ENCODE peak calls at places on chromosomes 2 and 18, in seven cellular contexts. Z is H1, X is hepatocyte, I is A549, N is HCT116, S is heart left ventricle, R is small intestine. V is an unnamed sample. For H3K4me1 and H3K9me3, the result is how much of the 10 kb centered on the place peaks cover.

GRCh38 chr2:191569025-191569424 is 108.9 kb upstream of the NABP1 start:
- DNase-seq in Z (no peak), X (no peak), I (no peak), N (no peak), S (no peak), R (no peak), V (no peak)

GRCh38 chr18:26911840-26912239 is 46.3 kb upstream of the AQP4 start:
- DNase-seq in Z (no peak), X (no peak), I (no peak), N (no peak), S (no peak), R (no peak), V (no peak)

GRCh38 chr2:161415041-161415440 is 1.1 kb upstream of the TBR1 start:
- DNase-seq in Z (no peak), X (no peak), I (no peak), N (no peak), S (no peak), R (no peak), V (no peak)

GRCh38 chr18:46155652-46156051 is 51.5 kb downstream of the HAUS1 start:
- DNase-seq in Z (no peak), X (no peak), I (no peak), N (no peak), S (no peak), R (peak), V (no peak)

GRCh38 chr2:177606636-177607035 is 214.1 kb downstream of the AGPS start:
- DNase-seq in Z (no peak), X (no peak), I (no peak), N (no peak), S (no peak), R (no peak), V (no peak)

GRCh38 chr2:82027901-82028570 is 1723.5 kb upstream of the LRRTM1 start:
- DNase-seq in Z (no peak), X (no peak), I (no peak), N (no peak), S (no peak), R (no peak), V (no peak)

GRCh38 chr2:109209412-109209811 is 80.4 kb downstream of the SH3RF3 start:
- DNase-seq in Z (no peak), X (peak), I (no peak), N (no peak), S (no peak), R (no peak), V (no peak)

GRCh38 chr2:234951386-234952269 is at the start of gene SH3BP4:
- DNase-seq in Z (no peak), X (peak), I (peak), N (no peak), S (peak), R (peak), V (peak)

GRCh38 chr18:2958819-2959298 is 54.1 kb downstream of the LPIN2 start:
- DNase-seq in Z (no peak), X (peak), I (no peak), N (no peak), S (no peak), R (no peak), V (no peak)

GRCh38 chr2:1728821-1729220 is 15.5 kb downstream of the PXDN start:
- DNase-seq in Z (no peak), X (peak), I (no peak), N (no peak), S (peak), R (no peak), V (peak)

GRCh38 chr2:238601433-238602222 is 174.9 kb downstream of the ASB1 start:
- DNase-seq in Z (no peak), X (no peak), I (no peak), N (no peak), S (no peak), R (no peak), V (no peak)

GRCh38 chr2:180222642-180223041 is 215.5 kb upstream of the CWC22 start:
- DNase-seq in Z (no peak), X (peak), I (no peak), N (no peak), S (no peak), R (no peak), V (no peak)

GRCh38 chr18:59733411-59733810 is 36.2 kb upstream of the CCBE1 start:
- DNase-seq in Z (no peak), X (no peak), I (no peak), N (no peak), S (no peak), R (no peak), V (no peak)

GRCh38 chr2:159612255-159612901 is 4.0 kb downstream of the BAZ2B start:
- DNase-seq in Z (no peak), X (no peak), I (no peak), N (no peak), S (no peak), R (peak), V (no peak)

GRCh38 chr2:3001595-3002184 is 375.9 kb downstream of the EIPR1 start:
- DNase-seq in Z (no peak), X (peak), I (no peak), N (no peak), S (no peak), R (peak), V (no peak)

GRCh38 chr2:128314348-128315121 is 4.1 kb downstream of the HS6ST1 start:
- DNase-seq in Z (no peak), X (peak), I (no peak), N (no peak), S (peak), R (no peak), V (no peak)

GRCh38 chr2:31082002-31082401 is 56.2 kb downstream of the GALNT14 start:
- DNase-seq in Z (no peak), X (no peak), I (no peak), N (no peak), S (no peak), R (peak), V (no peak)

GRCh38 chr2:121189011-121189410 is 96.0 kb downstream of the TFCP2L1 start:
- DNase-seq in Z (no peak), X (no peak), I (no peak), N (no peak), S (no peak), R (no peak), V (no peak)

GRCh38 chr2:236177604-236177966 is 9.4 kb upstream of the GBX2 start:
- DNase-seq in Z (no peak), X (peak), I (peak), N (peak), S (peak), R (peak), V (peak)

GRCh38 chr2:34627003-34627402 is 1027.9 kb upstream of the FAM98A start:
- DNase-seq in Z (no peak), X (peak), I (no peak), N (no peak), S (no peak), R (no peak), V (no peak)

GRCh38 chr18:80166240-80166639 is 57.2 kb downstream of the ADNP2 start:
- DNase-seq in Z (no peak), X (no peak), I (no peak), N (no peak), S (no peak), R (no peak), V (no peak)

GRCh38 chr2:179467111-179467510 is 202.5 kb upstream of the SESTD1 start:
- DNase-seq in Z (no peak), X (no peak), I (no peak), N (no peak), S (no peak), R (no peak), V (no peak)

GRCh38 chr2:160039166-160039903 is 23.1 kb downstream of the PLA2R1 start:
- DNase-seq in Z (no peak), X (no peak), I (no peak), N (no peak), S (no peak), R (no peak), V (no peak)

GRCh38 chr2:236531205-236531604 is 38.4 kb upstream of the ACKR3 start:
- DNase-seq in Z (no peak), X (no peak), I (no peak), N (no peak), S (no peak), R (no peak), V (no peak)

GRCh38 chr18:12657849-12658829 is at the start of gene SPIRE1:
- DNase-seq in Z (no peak), X (peak), I (peak), N (no peak), S (peak), R (peak), V (peak)

GRCh38 chr18:32067375-32068167 is 24.1 kb upstream of the RNF138 start:
- DNase-seq in Z (no peak), X (no peak), I (no peak), N (no peak), S (no peak), R (peak), V (no peak)

GRCh38 chr18:69757733-69758132 is 189.9 kb downstream of the CD226 start:
- DNase-seq in Z (no peak), X (no peak), I (no peak), N (no peak), S (no peak), R (no peak), V (no peak)

DNA sequence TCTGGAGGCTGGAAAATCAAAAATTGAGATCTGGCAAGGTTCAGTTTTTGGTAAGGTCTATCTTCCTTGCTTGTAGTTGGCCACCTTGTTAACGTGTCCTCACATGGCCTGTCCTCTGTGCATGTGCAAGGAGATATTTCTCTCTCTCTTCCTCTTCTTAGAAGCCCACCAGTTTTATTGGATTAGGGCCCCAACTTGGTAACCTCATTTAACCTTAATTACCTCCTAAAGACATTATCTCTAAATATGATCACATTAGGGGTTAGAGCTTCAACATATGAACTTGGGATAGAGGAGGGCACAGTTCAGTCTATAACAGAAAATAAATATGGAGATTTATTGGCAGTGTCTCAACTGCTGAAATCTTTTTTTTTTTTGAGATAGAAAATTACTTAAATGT is 19.6 kb upstream of the RND3 start:
- DNase-seq in Z (no peak), X (no peak), I (no peak), N (no peak), S (no peak), R (no peak), V (no peak)
- H3K27ac ChIP-seq in Z (no peak), X (no peak), I (no peak), N (no peak), S (no peak), R (no peak), V (no peak)

GRCh38 chr18:62585274-62586147 is 62.7 kb downstream of the ZCCHC2 start:
- DNase-seq in Z (no peak), X (no peak), I (no peak), N (no peak), S (no peak), R (no peak), V (no peak)
- H3K4me1 ChIP-seq in Z (under half), X (under half), I (under half), N (under half), S (under half), R (under half), V (under half)

GRCh38 chr2:51620830-51621229 is 588.9 kb upstream of the NRXN1 start:
- DNase-seq in Z (no peak), X (no peak), I (no peak), N (no peak), S (no peak), R (no peak), V (no peak)
- H3K9me3 ChIP-seq in Z (under half), X (under half), I (under half), N (under half), S (under half), R (under half), V (under half)

DNA sequence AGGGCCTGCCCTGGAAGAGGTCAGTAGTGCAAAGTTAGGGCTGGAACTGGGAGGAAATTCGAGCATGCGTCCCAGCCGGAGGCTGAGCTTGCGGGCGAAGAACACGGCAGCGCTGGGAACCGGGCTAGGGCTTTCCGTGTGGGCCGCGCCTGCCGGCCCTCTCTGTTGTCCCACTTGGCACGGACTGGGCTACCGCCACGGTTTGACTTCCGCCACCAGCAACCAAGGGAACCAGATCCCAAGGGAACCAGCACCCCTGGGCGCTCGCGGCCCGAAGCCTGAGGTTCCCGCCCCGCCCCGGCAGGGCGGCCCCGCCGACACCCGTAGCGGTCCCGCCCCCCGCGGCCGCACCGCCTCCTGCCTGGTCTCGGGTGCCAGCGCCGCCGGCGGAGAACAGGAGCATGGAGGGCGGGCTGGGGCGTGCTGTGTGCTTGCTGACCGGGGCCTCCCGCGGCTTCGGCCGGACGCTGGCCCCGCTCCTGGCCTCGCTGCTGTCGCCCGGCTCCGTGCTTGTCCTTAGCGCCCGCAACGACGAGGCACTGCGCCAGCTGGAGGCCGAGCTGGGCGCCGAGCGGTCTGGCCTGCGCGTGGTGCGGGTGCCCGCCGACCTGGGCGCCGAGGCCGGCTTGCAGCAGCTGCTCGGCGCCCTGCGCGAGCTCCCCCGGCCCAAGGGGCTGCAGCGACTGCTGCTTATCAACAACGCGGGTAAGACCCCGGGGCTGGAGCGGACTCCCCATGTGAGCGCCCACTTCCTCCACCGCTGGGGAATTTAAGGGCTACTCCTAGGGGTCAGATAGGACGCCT is at the start of gene SPR:
- DNase-seq in Z (no peak), X (peak), I (peak), N (peak), S (peak), R (peak), V (peak)
- H3K27ac ChIP-seq in Z (no peak), X (peak), I (peak), N (peak), S (peak), R (peak), V (peak)

GRCh38 chr2:219252570-219252899 is 508 bp upstream of the TUBA4B start:
- DNase-seq in Z (no peak), X (no peak), I (peak), N (no peak), S (no peak), R (peak), V (no peak)
- H3K4me1 ChIP-seq in Z (under half), X (under half), I (half or more), N (half or more), S (half or more), R (under half), V (under half)

GRCh38 chr18:14781671-14782070 is 33.7 kb downstream of the ANKRD30B start:
- DNase-seq in Z (no peak), X (no peak), I (no peak), N (no peak), S (no peak), R (peak), V (no peak)
- H3K9me3 ChIP-seq in Z (under half), X (under half), I (under half), N (under half), S (under half), R (under half), V (under half)

GRCh38 chr2:196181484-196181883 is 10.1 kb upstream of the STK17B start:
- DNase-seq in Z (no peak), X (no peak), I (no peak), N (no peak), S (no peak), R (no peak), V (no peak)

GRCh38 chr2:196184919-196185318 is 13.5 kb upstream of the STK17B start:
- DNase-seq in Z (no peak), X (no peak), I (no peak), N (no peak), S (no peak), R (no peak), V (no peak)

GRCh38 chr2:196182439-196183171 is 11.2 kb upstream of the STK17B start:
- DNase-seq in Z (no peak), X (no peak), I (no peak), N (no peak), S (no peak), R (no peak), V (no peak)

GRCh38 chr2:196183528-196184231 is 12.3 kb upstream of the STK17B start:
- DNase-seq in Z (no peak), X (no peak), I (no peak), N (no peak), S (no peak), R (no peak), V (no peak)

GRCh38 chr2:196183172-196183473 is 11.7 kb upstream of the STK17B start:
- DNase-seq in Z (no peak), X (no peak), I (no peak), N (no peak), S (no peak), R (no peak), V (no peak)
- H3K27ac ChIP-seq in Z (no peak), X (no peak), I (no peak), N (no peak), S (no peak), R (peak), V (no peak)

DNA sequence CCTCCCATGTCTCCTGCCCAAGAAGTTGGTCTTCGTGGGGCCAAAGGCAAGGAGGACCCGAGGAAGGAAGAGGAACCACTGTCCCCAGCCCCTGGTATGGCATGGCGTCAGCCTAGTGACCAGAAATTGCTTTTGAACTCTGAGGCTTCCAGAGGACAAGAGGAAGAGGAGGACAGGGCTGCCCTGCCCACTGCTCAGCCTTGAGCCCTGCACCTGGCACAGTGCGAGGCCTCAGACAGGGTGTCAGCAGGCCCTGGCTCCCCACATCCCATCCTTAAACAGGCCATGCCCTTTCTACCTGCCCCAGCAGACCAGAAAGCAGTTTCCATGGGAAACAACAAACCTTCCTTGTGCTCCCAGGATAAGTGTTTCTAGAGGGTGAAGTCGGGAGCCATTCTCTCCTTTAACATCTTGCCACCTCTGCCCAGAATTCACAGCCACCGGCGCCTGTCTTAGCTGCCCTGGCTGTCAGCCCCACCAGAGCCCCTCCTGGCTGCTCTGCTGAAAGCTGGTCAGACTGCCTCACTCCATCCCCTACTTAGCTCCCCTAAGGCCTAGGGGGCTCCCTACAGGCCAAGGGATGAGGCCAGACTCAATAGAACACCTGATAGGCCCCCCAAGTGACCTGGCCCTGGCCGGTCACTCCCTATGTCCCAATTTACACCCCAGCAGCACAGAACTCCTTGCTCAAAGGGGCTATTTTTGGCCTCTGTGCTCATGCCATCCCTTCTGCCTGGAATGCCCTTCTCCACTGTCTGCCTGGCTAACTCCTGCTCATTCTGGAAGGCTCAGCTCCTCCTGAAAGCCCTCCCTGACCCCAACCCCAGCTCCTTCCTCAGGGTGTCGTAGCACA is 20.6 kb downstream of the ATOH8 start:
- DNase-seq in Z (no peak), X (no peak), I (no peak), N (no peak), S (peak), R (no peak), V (no peak)
- H3K4me1 ChIP-seq in Z (under half), X (under half), I (under half), N (under half), S (half or more), R (under half), V (under half)

GRCh38 chr2:79817288-79817687 is 304.4 kb downstream of the CTNNA2 start:
- DNase-seq in Z (no peak), X (no peak), I (no peak), N (no peak), S (no peak), R (no peak), V (no peak)
- H3K9me3 ChIP-seq in Z (under half), X (under half), I (under half), N (under half), S (under half), R (under half), V (under half)

DNA sequence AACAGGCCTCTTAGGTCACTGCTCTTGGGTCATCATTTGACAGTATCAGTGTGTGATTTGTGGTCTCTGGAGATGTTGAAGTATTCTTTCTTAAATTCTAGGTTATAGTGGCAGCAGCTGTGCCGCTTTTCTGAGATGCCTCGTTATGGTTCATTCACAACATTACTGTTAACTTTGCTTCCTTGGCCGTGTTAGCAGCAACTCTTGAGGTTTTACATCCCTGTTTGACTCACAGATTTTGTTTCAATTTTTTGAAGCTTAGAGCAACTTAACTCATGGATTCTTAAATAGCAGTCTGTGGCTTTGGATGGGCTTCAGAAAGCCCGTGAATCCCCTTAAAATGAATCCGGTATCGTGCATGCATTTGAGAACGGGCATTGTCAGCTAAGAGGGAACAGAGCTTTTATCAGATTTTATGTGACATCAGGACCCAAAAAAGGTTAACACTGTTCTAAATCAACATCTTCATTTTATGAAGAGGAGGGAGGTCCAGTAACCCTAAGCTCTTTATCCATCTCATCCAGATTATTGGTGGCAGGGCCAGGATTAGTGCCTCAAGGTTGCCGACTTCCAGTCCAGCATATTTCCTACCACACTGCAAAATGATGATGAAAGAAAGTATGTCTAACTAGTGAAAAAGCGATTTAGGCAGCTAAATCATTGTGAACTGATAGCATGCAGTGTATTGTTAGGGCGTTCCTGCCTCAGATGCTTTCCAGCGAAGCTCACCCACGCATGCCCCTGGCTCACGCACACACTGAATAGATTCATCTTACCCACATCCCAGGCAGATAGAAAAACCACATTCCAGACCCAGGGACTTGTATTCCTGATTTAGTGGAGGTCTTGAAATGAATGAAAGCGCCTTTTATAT is 5.1 kb downstream of the TRIB2 start:
- DNase-seq in Z (no peak), X (no peak), I (no peak), N (no peak), S (no peak), R (no peak), V (no peak)
- H3K27ac ChIP-seq in Z (no peak), X (no peak), I (no peak), N (no peak), S (peak), R (no peak), V (no peak)